ENCODE peak calls at places on chromosomes 1 and 21, in seven cellular contexts. One of them, this sample, is unnamed.

GRCh38 chr1:73627723-73628122 is 570.3 kb downstream of the LRRIQ3 start:
- DNase-seq in tibial artery: no peak
- DNase-seq in brain microvascular endothelial cell: no peak
- DNase-seq in heart right ventricle: no peak
- DNase-seq in psoas muscle: no peak
- DNase-seq in sigmoid colon: no peak
- DNase-seq in HL-60: no peak
- DNase-seq in this sample: no peak

GRCh38 chr1:187264995-187265602 is 436.4 kb downstream of the PLA2G4A start:
- DNase-seq in tibial artery: no peak
- DNase-seq in brain microvascular endothelial cell: peak
- DNase-seq in heart right ventricle: no peak
- DNase-seq in psoas muscle: no peak
- DNase-seq in sigmoid colon: no peak
- DNase-seq in HL-60: peak
- DNase-seq in this sample: no peak

GRCh38 chr1:26771285-26771642 is 16.5 kb upstream of the PIGV start:
- DNase-seq in tibial artery: no peak
- DNase-seq in brain microvascular endothelial cell: no peak
- DNase-seq in heart right ventricle: no peak
- DNase-seq in psoas muscle: no peak
- DNase-seq in sigmoid colon: no peak
- DNase-seq in HL-60: no peak
- DNase-seq in this sample: no peak

GRCh38 chr1:24175033-24175755 is 11.9 kb downstream of the IFNLR1 start:
- DNase-seq in tibial artery: no peak
- DNase-seq in brain microvascular endothelial cell: no peak
- DNase-seq in heart right ventricle: no peak
- DNase-seq in psoas muscle: no peak
- DNase-seq in sigmoid colon: no peak
- DNase-seq in HL-60: no peak
- DNase-seq in this sample: no peak

GRCh38 chr1:30371179-30371788 is 352.1 kb downstream of the MATN1 start:
- DNase-seq in tibial artery: peak
- DNase-seq in brain microvascular endothelial cell: no peak
- DNase-seq in heart right ventricle: no peak
- DNase-seq in psoas muscle: no peak
- DNase-seq in sigmoid colon: peak
- DNase-seq in HL-60: no peak
- DNase-seq in this sample: no peak

GRCh38 chr1:20483098-20483832 is 2.7 kb downstream of the CAMK2N1 start:
- DNase-seq in tibial artery: no peak
- DNase-seq in brain microvascular endothelial cell: no peak
- DNase-seq in heart right ventricle: no peak
- DNase-seq in psoas muscle: no peak
- DNase-seq in sigmoid colon: no peak
- DNase-seq in HL-60: no peak
- DNase-seq in this sample: no peak

GRCh38 chr1:157941939-157942338 is 51.5 kb upstream of the KIRREL1 start:
- DNase-seq in tibial artery: no peak
- DNase-seq in brain microvascular endothelial cell: no peak
- DNase-seq in heart right ventricle: no peak
- DNase-seq in psoas muscle: no peak
- DNase-seq in sigmoid colon: no peak
- DNase-seq in HL-60: no peak
- DNase-seq in this sample: no peak

GRCh38 chr1:39575191-39576015 is 1.2 kb downstream of the PABPC4 start:
- DNase-seq in tibial artery: peak
- DNase-seq in brain microvascular endothelial cell: peak
- DNase-seq in heart right ventricle: peak
- DNase-seq in psoas muscle: peak
- DNase-seq in sigmoid colon: peak
- DNase-seq in HL-60: peak
- DNase-seq in this sample: peak

GRCh38 chr1:53557830-53558784 is 98.9 kb downstream of the DMRTB1 start:
- DNase-seq in tibial artery: peak
- DNase-seq in brain microvascular endothelial cell: no peak
- DNase-seq in heart right ventricle: no peak
- DNase-seq in psoas muscle: no peak
- DNase-seq in sigmoid colon: peak
- DNase-seq in HL-60: no peak
- DNase-seq in this sample: no peak

GRCh38 chr1:30991852-30992606 is 73.5 kb downstream of the PUM1 start:
- DNase-seq in tibial artery: no peak
- DNase-seq in brain microvascular endothelial cell: no peak
- DNase-seq in heart right ventricle: no peak
- DNase-seq in psoas muscle: no peak
- DNase-seq in sigmoid colon: no peak
- DNase-seq in HL-60: no peak
- DNase-seq in this sample: no peak

GRCh38 chr21:38312822-38313221 is 56.0 kb downstream of the KCNJ15 start:
- DNase-seq in tibial artery: no peak
- DNase-seq in brain microvascular endothelial cell: no peak
- DNase-seq in heart right ventricle: no peak
- DNase-seq in psoas muscle: no peak
- DNase-seq in sigmoid colon: no peak
- DNase-seq in HL-60: no peak
- DNase-seq in this sample: no peak

GRCh38 chr1:54054438-54054749 is 986 bp downstream of the TCEANC2 start:
- DNase-seq in tibial artery: no peak
- DNase-seq in brain microvascular endothelial cell: no peak
- DNase-seq in heart right ventricle: no peak
- DNase-seq in psoas muscle: no peak
- DNase-seq in sigmoid colon: no peak
- DNase-seq in HL-60: peak
- DNase-seq in this sample: peak

GRCh38 chr1:66452162-66452561 is 81.8 kb upstream of the SGIP1 start:
- DNase-seq in tibial artery: no peak
- DNase-seq in brain microvascular endothelial cell: no peak
- DNase-seq in heart right ventricle: no peak
- DNase-seq in psoas muscle: no peak
- DNase-seq in sigmoid colon: no peak
- DNase-seq in HL-60: no peak
- DNase-seq in this sample: no peak

GRCh38 chr1:10857689-10858088 is 61.2 kb upstream of the CASZ1 start:
- DNase-seq in tibial artery: no peak
- DNase-seq in brain microvascular endothelial cell: no peak
- DNase-seq in heart right ventricle: no peak
- DNase-seq in psoas muscle: peak
- DNase-seq in sigmoid colon: no peak
- DNase-seq in HL-60: no peak
- DNase-seq in this sample: no peak

GRCh38 chr1:222845763-222846162 is 30.9 kb downstream of the DISP1 start:
- DNase-seq in tibial artery: no peak
- DNase-seq in brain microvascular endothelial cell: no peak
- DNase-seq in heart right ventricle: no peak
- DNase-seq in psoas muscle: no peak
- DNase-seq in sigmoid colon: no peak
- DNase-seq in HL-60: no peak
- DNase-seq in this sample: no peak

GRCh38 chr1:41355356-41355755 is 5.9 kb upstream of the FOXO6 start:
- DNase-seq in tibial artery: no peak
- DNase-seq in brain microvascular endothelial cell: no peak
- DNase-seq in heart right ventricle: no peak
- DNase-seq in psoas muscle: no peak
- DNase-seq in sigmoid colon: no peak
- DNase-seq in HL-60: no peak
- DNase-seq in this sample: no peak

GRCh38 chr1:217462159-217462558 is 168.7 kb downstream of the GPATCH2 start:
- DNase-seq in tibial artery: no peak
- DNase-seq in brain microvascular endothelial cell: no peak
- DNase-seq in heart right ventricle: no peak
- DNase-seq in psoas muscle: no peak
- DNase-seq in sigmoid colon: no peak
- DNase-seq in HL-60: no peak
- DNase-seq in this sample: no peak

GRCh38 chr1:185608166-185608565 is 126.0 kb upstream of the HMCN1 start:
- DNase-seq in tibial artery: no peak
- DNase-seq in brain microvascular endothelial cell: peak
- DNase-seq in heart right ventricle: no peak
- DNase-seq in psoas muscle: no peak
- DNase-seq in sigmoid colon: no peak
- DNase-seq in HL-60: no peak
- DNase-seq in this sample: no peak

GRCh38 chr1:156805766-156806511 is 10.7 kb downstream of the SH2D2A start:
- DNase-seq in tibial artery: peak
- DNase-seq in brain microvascular endothelial cell: no peak
- DNase-seq in heart right ventricle: no peak
- DNase-seq in psoas muscle: peak
- DNase-seq in sigmoid colon: peak
- DNase-seq in HL-60: no peak
- DNase-seq in this sample: no peak

GRCh38 chr1:65688848-65689247 is 103.8 kb upstream of the PDE4B start:
- DNase-seq in tibial artery: no peak
- DNase-seq in brain microvascular endothelial cell: no peak
- DNase-seq in heart right ventricle: no peak
- DNase-seq in psoas muscle: no peak
- DNase-seq in sigmoid colon: no peak
- DNase-seq in HL-60: no peak
- DNase-seq in this sample: no peak

GRCh38 chr1:37085393-37085792 is 51.1 kb upstream of the GRIK3 start:
- DNase-seq in tibial artery: no peak
- DNase-seq in brain microvascular endothelial cell: no peak
- DNase-seq in heart right ventricle: no peak
- DNase-seq in psoas muscle: no peak
- DNase-seq in sigmoid colon: no peak
- DNase-seq in HL-60: no peak
- DNase-seq in this sample: no peak
- TF ChIP-seq CTCF in tibial artery: no peak
- TF ChIP-seq CTCF in brain microvascular endothelial cell: peak
- TF ChIP-seq CTCF in heart right ventricle: no peak
- TF ChIP-seq CTCF in psoas muscle: no peak
- TF ChIP-seq CTCF in sigmoid colon: no peak
- TF ChIP-seq CTCF in HL-60: no peak
- TF ChIP-seq CTCF in this sample: no peak

GRCh38 chr1:116855220-116855619 is 54.5 kb upstream of the PTGFRN start:
- DNase-seq in tibial artery: peak
- DNase-seq in brain microvascular endothelial cell: peak
- DNase-seq in heart right ventricle: peak
- DNase-seq in psoas muscle: peak
- DNase-seq in sigmoid colon: peak
- DNase-seq in HL-60: no peak
- DNase-seq in this sample: no peak

GRCh38 chr1:116857092-116857491 is 52.6 kb upstream of the PTGFRN start:
- DNase-seq in tibial artery: no peak
- DNase-seq in brain microvascular endothelial cell: no peak
- DNase-seq in heart right ventricle: no peak
- DNase-seq in psoas muscle: no peak
- DNase-seq in sigmoid colon: no peak
- DNase-seq in HL-60: no peak
- DNase-seq in this sample: no peak

GRCh38 chr1:116855788-116856187 is 53.9 kb upstream of the PTGFRN start:
- DNase-seq in tibial artery: no peak
- DNase-seq in brain microvascular endothelial cell: no peak
- DNase-seq in heart right ventricle: no peak
- DNase-seq in psoas muscle: no peak
- DNase-seq in sigmoid colon: no peak
- DNase-seq in HL-60: no peak
- DNase-seq in this sample: no peak

GRCh38 chr1:116856312-116856711 is 53.4 kb upstream of the PTGFRN start:
- DNase-seq in tibial artery: no peak
- DNase-seq in brain microvascular endothelial cell: no peak
- DNase-seq in heart right ventricle: no peak
- DNase-seq in psoas muscle: no peak
- DNase-seq in sigmoid colon: no peak
- DNase-seq in HL-60: no peak
- DNase-seq in this sample: no peak

GRCh38 chr1:116861137-116861536 is 48.6 kb upstream of the PTGFRN start:
- DNase-seq in tibial artery: no peak
- DNase-seq in brain microvascular endothelial cell: no peak
- DNase-seq in heart right ventricle: no peak
- DNase-seq in psoas muscle: no peak
- DNase-seq in sigmoid colon: no peak
- DNase-seq in HL-60: no peak
- DNase-seq in this sample: no peak
- TF ChIP-seq CTCF in tibial artery: no peak
- TF ChIP-seq CTCF in brain microvascular endothelial cell: no peak
- TF ChIP-seq CTCF in heart right ventricle: no peak
- TF ChIP-seq CTCF in psoas muscle: no peak
- TF ChIP-seq CTCF in sigmoid colon: no peak
- TF ChIP-seq CTCF in HL-60: no peak
- TF ChIP-seq CTCF in this sample: no peak

DNA sequence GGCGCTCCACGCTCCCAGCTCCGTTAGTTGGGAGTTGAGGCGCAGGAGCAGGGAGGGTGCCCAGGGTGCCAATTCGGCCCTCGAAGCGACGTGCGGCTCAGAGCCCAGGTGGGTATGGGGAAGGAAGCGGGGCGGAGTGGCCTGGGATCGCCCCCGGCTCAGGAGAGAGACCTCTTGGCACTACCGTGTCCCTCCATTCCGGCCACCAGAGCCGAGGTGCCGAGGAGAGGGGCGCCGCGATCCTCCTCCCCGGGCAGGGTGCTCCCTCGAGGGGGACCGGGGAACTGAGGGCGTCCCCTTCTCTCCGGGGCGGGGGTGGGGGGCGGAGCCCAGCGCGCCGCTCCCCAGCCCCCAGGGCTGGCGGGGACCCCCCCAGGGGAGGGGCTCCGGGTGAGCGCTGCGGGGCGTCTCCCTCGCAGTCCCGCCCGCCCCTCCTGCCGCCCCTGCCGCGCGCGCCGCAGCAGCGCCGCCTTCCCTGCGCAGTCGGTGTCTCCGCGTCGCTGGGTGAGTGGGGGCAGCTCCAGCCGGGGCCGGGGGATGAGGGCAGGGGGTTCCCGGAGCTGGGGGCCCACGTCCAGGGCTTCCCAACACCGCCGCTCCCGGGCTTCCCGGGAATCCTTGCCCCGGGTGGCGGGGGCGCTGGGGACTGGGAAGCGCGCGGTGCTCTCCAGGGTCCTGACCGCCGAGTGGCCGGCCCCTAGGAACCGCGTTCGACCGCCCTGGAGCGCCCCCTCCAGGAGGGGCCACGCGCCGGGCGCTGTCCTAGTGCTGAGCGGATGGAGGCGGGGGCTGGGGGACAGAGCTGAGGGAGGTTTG is at the start of gene HPCA:
- DNase-seq in tibial artery: no peak
- DNase-seq in brain microvascular endothelial cell: peak
- DNase-seq in heart right ventricle: peak
- DNase-seq in psoas muscle: peak
- DNase-seq in sigmoid colon: no peak
- DNase-seq in HL-60: peak
- DNase-seq in this sample: peak
- TF ChIP-seq CTCF in tibial artery: no peak
- TF ChIP-seq CTCF in brain microvascular endothelial cell: peak
- TF ChIP-seq CTCF in heart right ventricle: peak
- TF ChIP-seq CTCF in psoas muscle: peak
- TF ChIP-seq CTCF in sigmoid colon: no peak
- TF ChIP-seq CTCF in HL-60: peak
- TF ChIP-seq CTCF in this sample: peak

GRCh38 chr1:183234660-183235476 is 48.8 kb downstream of the LAMC2 start:
- DNase-seq in tibial artery: peak
- DNase-seq in brain microvascular endothelial cell: peak
- DNase-seq in heart right ventricle: peak
- DNase-seq in psoas muscle: peak
- DNase-seq in sigmoid colon: peak
- DNase-seq in HL-60: no peak
- DNase-seq in this sample: no peak
- TF ChIP-seq CTCF in tibial artery: peak
- TF ChIP-seq CTCF in brain microvascular endothelial cell: peak
- TF ChIP-seq CTCF in heart right ventricle: peak
- TF ChIP-seq CTCF in psoas muscle: peak
- TF ChIP-seq CTCF in sigmoid colon: peak
- TF ChIP-seq CTCF in HL-60: peak
- TF ChIP-seq CTCF in this sample: no peak